ENCODE peak calls at places on chromosomes 5 and 9, in seven cellular contexts. G is iris pigment epithelial cell; E is OCI-LY7; D is CD8-positive, alpha-beta memory T cell; C is GM04504; N is activated CD8-positive, alpha-beta memory T cell treated with anti-CD3 and anti-CD28 coated beads, Interleukin-2, amount 10 ng/mL, durations not matched to agents 7 days and 5 days; O is glutamatergic neuron. Y is an unnamed sample.

GRCh38 chr9:2406252-2406651 is 215.3 kb upstream of the VLDLR start:
- DNase-seq in D (no peak), C (no peak), G (no peak), O (no peak), N (no peak), E (no peak), Y (no peak)

GRCh38 chr9:94086961-94087360 is 2.7 kb downstream of the PTPDC1 start:
- DNase-seq in N (no peak), O (no peak), E (no peak), D (no peak), G (peak; percentile 16), C (no peak), Y (no peak)

GRCh38 chr5:133523013-133523658 is 89.2 kb downstream of the FSTL4 start:
- DNase-seq in N (no peak), D (no peak), G (no peak), C (no peak), O (peak; percentile 28), E (no peak), Y (no peak)

GRCh38 chr5:36177715-36178556 is 26.0 kb downstream of the SKP2 start:
- DNase-seq in O (no peak), E (peak; percentile 57), D (no peak), C (no peak), N (no peak), G (peak; percentile 55), Y (no peak)

GRCh38 chr5:172749881-172750608 is 20.9 kb downstream of the DUSP1 start:
- DNase-seq in N (no peak), D (no peak), O (no peak), E (no peak), G (no peak), C (peak; percentile 58), Y (no peak)

GRCh38 chr5:137090151-137090550 is 409.0 kb downstream of the SPOCK1 start:
- DNase-seq in G (no peak), C (no peak), O (no peak), N (no peak), D (no peak), E (no peak), Y (no peak)

GRCh38 chr9:126551812-126552211 is 61.9 kb upstream of the LMX1B start:
- DNase-seq in D (no peak), G (no peak), O (no peak), E (no peak), C (no peak), N (no peak), Y (no peak)

GRCh38 chr5:52015760-52016159 is 632.5 kb downstream of the ISL1 start:
- DNase-seq in N (no peak), G (no peak), C (no peak), E (no peak), O (no peak), D (no peak), Y (no peak)

GRCh38 chr5:158320178-158320674 is 461.3 kb upstream of the CLINT1 start:
- DNase-seq in N (no peak), C (no peak), D (no peak), G (no peak), O (peak; percentile 35), E (no peak), Y (no peak)

GRCh38 chr5:72046106-72046505 is 61.2 kb upstream of the MAP1B start:
- DNase-seq in G (peak; percentile 16), O (no peak), C (no peak), E (no peak), D (no peak), N (no peak), Y (no peak)

GRCh38 chr5:147407094-147407681 is 102.7 kb downstream of the DPYSL3 start:
- DNase-seq in D (no peak), G (peak; percentile 52), O (no peak), C (no peak), N (no peak), E (no peak), Y (no peak)

GRCh38 chr5:140432212-140432611 is 30.6 kb downstream of the ANKHD1 start:
- DNase-seq in O (no peak), N (no peak), G (no peak), D (no peak), C (no peak), E (no peak), Y (no peak)

GRCh38 chr5:178453224-178453623 is 137.0 kb downstream of the COL23A1 start:
- DNase-seq in G (peak; percentile 13), D (no peak), E (no peak), N (peak; percentile 32), O (no peak), C (peak; percentile 44), Y (no peak)

GRCh38 chr9:91857831-91858669 is 92.0 kb downstream of the ROR2 start:
- DNase-seq in G (no peak), C (no peak), N (no peak), O (no peak), D (no peak), E (no peak), Y (no peak)

GRCh38 chr9:69905291-69905690 is 84.7 kb downstream of the CFAP95 start:
- DNase-seq in O (no peak), E (no peak), N (no peak), G (peak; percentile 40), D (no peak), C (no peak), Y (no peak)

GRCh38 chr9:23041466-23041865 is 594.8 kb downstream of the DMRTA1 start:
- DNase-seq in G (no peak), O (no peak), C (no peak), N (no peak), D (no peak), E (no peak), Y (no peak)

GRCh38 chr9:3014164-3014563 is 170.3 kb upstream of the PUM3 start:
- DNase-seq in E (no peak), D (no peak), N (no peak), G (no peak), C (no peak), O (no peak), Y (no peak)

GRCh38 chr5:150781706-150782614 is 3.4 kb downstream of the SMIM3 start:
- DNase-seq in D (no peak), G (peak; percentile 98), N (no peak), C (peak; percentile 97), E (no peak), O (no peak), Y (no peak)

GRCh38 chr5:89024082-89024481 is 141.1 kb upstream of the MEF2C start:
- DNase-seq in E (no peak), O (no peak), D (no peak), N (no peak), G (no peak), C (no peak), Y (no peak)

Y was measured in naive B cell.